ENCODE peak calls at places on chromosomes 6 and 20, in four cellular contexts. M is memory B cell; P is endothelial cell of umbilical vein; G is CD4-positive, CD25-positive, alpha-beta regulatory T cell. H is an unnamed sample.

GRCh38 chr6:34459899-34460593 is 5.8 kb upstream of the PACSIN1 start:
- DNase-seq in M (peak), P (peak), G (peak), H (peak)

GRCh38 chr6:27297857-27298730 is 14.0 kb downstream of the POM121L2 start:
- DNase-seq in M (no peak), P (peak), G (no peak), H (no peak)

GRCh38 chr6:13668291-13668928 is 43.2 kb downstream of the RANBP9 start:
- DNase-seq in M (no peak), P (no peak), G (peak), H (no peak)

GRCh38 chr6:140915001-140915950 is 1217.4 kb upstream of the GJE1 start:
- DNase-seq in M (no peak), P (no peak), G (no peak), H (no peak)

GRCh38 chr6:152206072-152206818 is 398.8 kb downstream of the ESR1 start:
- DNase-seq in M (no peak), P (peak), G (peak), H (no peak)

GRCh38 chr6:142842423-142843261 is 102.3 kb downstream of the HIVEP2 start:
- DNase-seq in M (no peak), P (peak), G (peak), H (peak)

GRCh38 chr6:154874684-154875594 is 120.2 kb upstream of the TIAM2 start:
- DNase-seq in M (no peak), P (no peak), G (no peak), H (no peak)

GRCh38 chr6:112330071-112330876 is 16.9 kb upstream of the RFPL4B start:
- DNase-seq in M (no peak), P (peak), G (no peak), H (no peak)

GRCh38 chr6:124073021-124073420 is 269.4 kb downstream of the NKAIN2 start:
- DNase-seq in M (no peak), P (no peak), G (no peak), H (no peak)

GRCh38 chr20:35772563-35773058 is 796 bp downstream of the PHF20 start:
- DNase-seq in M (no peak), P (no peak), G (no peak), H (peak)

GRCh38 chr6:63805808-63806572 is 170.4 kb downstream of the PHF3 start:
- DNase-seq in M (no peak), P (peak), G (no peak), H (no peak)

GRCh38 chr6:45838486-45838885 is 177.2 kb downstream of the CLIC5 start:
- DNase-seq in M (no peak), P (no peak), G (no peak), H (no peak)

GRCh38 chr6:90701146-90701781 is 114.4 kb upstream of the MAP3K7 start:
- DNase-seq in M (peak), P (no peak), G (peak), H (no peak)

GRCh38 chr6:80771941-80772340 is 665.5 kb downstream of the BCKDHB start:
- DNase-seq in M (no peak), P (peak), G (no peak), H (no peak)

GRCh38 chr20:61178431-61179080 is 73.5 kb upstream of the CDH4 start:
- DNase-seq in M (no peak), P (no peak), G (no peak), H (no peak)

GRCh38 chr6:3337521-3338350 is 79.0 kb downstream of the PSMG4 start:
- DNase-seq in M (no peak), P (peak), G (no peak), H (no peak)

GRCh38 chr6:89941031-89941775 is 46.9 kb downstream of the GJA10 start:
- DNase-seq in M (no peak), P (no peak), G (no peak), H (no peak)

GRCh38 chr6:158909938-158910337 is 90.1 kb downstream of the RSPH3 start:
- DNase-seq in M (no peak), P (no peak), G (no peak), H (no peak)

GRCh38 chr6:35722121-35722761 is 14.6 kb upstream of the ARMC12 start:
- DNase-seq in M (no peak), P (no peak), G (no peak), H (no peak)

GRCh38 chr6:5930968-5931367 is 75.8 kb downstream of the NRN1 start:
- DNase-seq in M (no peak), P (no peak), G (no peak), H (no peak)

GRCh38 chr20:10679269-10679668 is 5.5 kb upstream of the JAG1 start:
- DNase-seq in M (no peak), P (peak), G (no peak), H (no peak)

GRCh38 chr6:146358341-146359046 is 185.1 kb upstream of the RAB32 start:
- DNase-seq in M (no peak), P (peak), G (no peak), H (no peak)

GRCh38 chr6:110541701-110542309 is 65.4 kb upstream of the SLC22A16 start:
- DNase-seq in M (no peak), P (no peak), G (no peak), H (no peak)

GRCh38 chr6:128065072-128065471 is 164.2 kb upstream of the THEMIS start:
- DNase-seq in M (no peak), P (no peak), G (no peak), H (no peak)

GRCh38 chr20:64203037-64203777 is 39.0 kb downstream of the MYT1 start:
- DNase-seq in M (no peak), P (no peak), G (no peak), H (no peak)

GRCh38 chr6:136923116-136923953 is 1.2 kb downstream of the SLC35D3 start:
- DNase-seq in M (peak), P (no peak), G (peak), H (no peak)

GRCh38 chr20:20003088-20003954 is 13.8 kb upstream of the NAA20 start:
- DNase-seq in M (no peak), P (peak), G (peak), H (no peak)

GRCh38 chr6:786946-787763 is 94.2 kb upstream of the EXOC2 start:
- DNase-seq in M (no peak), P (peak), G (peak), H (no peak)

GRCh38 chr20:33927703-33928102 is 66.0 kb upstream of the RALY start:
- DNase-seq in M (no peak), P (no peak), G (no peak), H (no peak)

GRCh38 chr20:58599966-58600365 is 51.1 kb upstream of the STX16 start:
- DNase-seq in M (no peak), P (no peak), G (no peak), H (no peak)